ENCODE peak calls at places on chromosomes 3 and 15, in four cellular contexts. One of them, this sample, is unnamed. For H3K27me3, the result is how much of the 10 kb centered on the place peaks cover.

GRCh38 chr15:92810418-92811138 is 89.5 kb upstream of the CHD2 start:
- DNase-seq in SK-N-SH: no peak
- DNase-seq in GM23338: peak
- DNase-seq in MM.1S: peak
- DNase-seq in this sample: peak

GRCh38 chr15:70566047-70566835 is 197.1 kb downstream of the UACA start:
- DNase-seq in MM.1S: no peak
- DNase-seq in GM23338: peak
- DNase-seq in SK-N-SH: no peak
- DNase-seq in this sample: no peak

GRCh38 chr3:107506458-107506857 is 16.3 kb upstream of the BBX start:
- DNase-seq in SK-N-SH: no peak
- DNase-seq in GM23338: no peak
- DNase-seq in MM.1S: no peak
- DNase-seq in this sample: no peak

GRCh38 chr3:56397798-56398197 is 70.5 kb downstream of the ERC2 start:
- DNase-seq in GM23338: peak
- DNase-seq in MM.1S: no peak
- DNase-seq in SK-N-SH: no peak
- DNase-seq in this sample: no peak

GRCh38 chr15:40878785-40879184 is 4.8 kb upstream of the RHOV start:
- DNase-seq in GM23338: no peak
- DNase-seq in MM.1S: peak
- DNase-seq in SK-N-SH: no peak
- DNase-seq in this sample: peak

GRCh38 chr3:94401466-94401865 is 338.6 kb downstream of the NSUN3 start:
- DNase-seq in GM23338: no peak
- DNase-seq in SK-N-SH: no peak
- DNase-seq in MM.1S: no peak
- DNase-seq in this sample: no peak

GRCh38 chr3:62332771-62333381 is 40.5 kb downstream of the FEZF2 start:
- DNase-seq in SK-N-SH: peak
- DNase-seq in MM.1S: peak
- DNase-seq in GM23338: peak
- DNase-seq in this sample: peak

GRCh38 chr3:39936848-39937247 is 127.4 kb downstream of the MYRIP start:
- DNase-seq in SK-N-SH: no peak
- DNase-seq in MM.1S: no peak
- DNase-seq in GM23338: no peak
- DNase-seq in this sample: no peak

GRCh38 chr3:64016941-64017620 is 6.2 kb downstream of the PSMD6 start:
- DNase-seq in SK-N-SH: no peak
- DNase-seq in MM.1S: no peak
- DNase-seq in GM23338: no peak
- DNase-seq in this sample: no peak

GRCh38 chr3:196995646-196996355 is 27.2 kb upstream of the PIGZ start:
- DNase-seq in MM.1S: no peak
- DNase-seq in SK-N-SH: no peak
- DNase-seq in GM23338: no peak
- DNase-seq in this sample: no peak

GRCh38 chr3:180594631-180595348 is 7.2 kb upstream of the TTC14 start:
- DNase-seq in GM23338: peak
- DNase-seq in MM.1S: peak
- DNase-seq in SK-N-SH: peak
- DNase-seq in this sample: peak

GRCh38 chr3:116165190-116165589 is 280.1 kb downstream of the LSAMP start:
- DNase-seq in SK-N-SH: no peak
- DNase-seq in MM.1S: no peak
- DNase-seq in GM23338: no peak
- DNase-seq in this sample: no peak

GRCh38 chr3:130894873-130895330 is 1.0 kb downstream of the ATP2C1 start:
- DNase-seq in GM23338: peak
- DNase-seq in SK-N-SH: no peak
- DNase-seq in MM.1S: no peak
- DNase-seq in this sample: no peak

GRCh38 chr3:179146911-179147570 is 1.1 kb upstream of the PIK3CA start:
- DNase-seq in SK-N-SH: peak
- DNase-seq in GM23338: peak
- DNase-seq in MM.1S: peak
- DNase-seq in this sample: peak

GRCh38 chr3:167716920-167717319 is 17.8 kb downstream of the PDCD10 start:
- DNase-seq in SK-N-SH: no peak
- DNase-seq in MM.1S: no peak
- DNase-seq in GM23338: no peak
- DNase-seq in this sample: no peak

GRCh38 chr3:106821801-106822200 is 555.4 kb upstream of the CCDC54 start:
- DNase-seq in GM23338: no peak
- DNase-seq in SK-N-SH: no peak
- DNase-seq in MM.1S: no peak
- DNase-seq in this sample: no peak

GRCh38 chr3:136818851-136819783 is at the start of gene SLC35G2:
- DNase-seq in GM23338: peak
- DNase-seq in MM.1S: no peak
- DNase-seq in SK-N-SH: peak
- DNase-seq in this sample: peak

GRCh38 chr3:24519368-24520100 is 24.9 kb upstream of the THRB start:
- DNase-seq in MM.1S: no peak
- DNase-seq in GM23338: peak
- DNase-seq in SK-N-SH: no peak
- DNase-seq in this sample: no peak

GRCh38 chr3:15754047-15754446 is 43.7 kb downstream of the ANKRD28 start:
- DNase-seq in MM.1S: no peak
- DNase-seq in SK-N-SH: no peak
- DNase-seq in GM23338: no peak
- DNase-seq in this sample: peak

GRCh38 chr15:78204351-78205309 is 29.7 kb downstream of the ACSBG1 start:
- DNase-seq in SK-N-SH: no peak
- DNase-seq in GM23338: no peak
- DNase-seq in MM.1S: no peak
- DNase-seq in this sample: no peak

GRCh38 chr3:117955196-117955595 is 1079.5 kb downstream of the IGSF11 start:
- DNase-seq in GM23338: no peak
- DNase-seq in MM.1S: no peak
- DNase-seq in SK-N-SH: no peak
- DNase-seq in this sample: no peak

GRCh38 chr3:38170722-38171121 is 5.4 kb downstream of the OXSR1 start:
- DNase-seq in SK-N-SH: no peak
- DNase-seq in MM.1S: no peak
- DNase-seq in GM23338: no peak
- DNase-seq in this sample: no peak

GRCh38 chr3:186917660-186918312 is 12.5 kb upstream of the ST6GAL1 start:
- DNase-seq in GM23338: no peak
- DNase-seq in SK-N-SH: no peak
- DNase-seq in MM.1S: no peak
- DNase-seq in this sample: no peak

GRCh38 chr3:58049143-58049785 is 41.0 kb downstream of the FLNB start:
- DNase-seq in MM.1S: no peak
- DNase-seq in GM23338: peak
- DNase-seq in SK-N-SH: no peak
- DNase-seq in this sample: peak

GRCh38 chr3:70774641-70775040 is 462.2 kb upstream of the MDFIC2 start:
- DNase-seq in SK-N-SH: no peak
- DNase-seq in MM.1S: no peak
- DNase-seq in GM23338: no peak
- DNase-seq in this sample: no peak

GRCh38 chr3:14152233-14152962 is 26.0 kb downstream of the XPC start:
- DNase-seq in MM.1S: peak
- DNase-seq in GM23338: peak
- DNase-seq in SK-N-SH: no peak
- DNase-seq in this sample: peak

GRCh38 chr15:39624806-39625205 is 43.9 kb downstream of the THBS1 start:
- DNase-seq in SK-N-SH: no peak
- DNase-seq in GM23338: no peak
- DNase-seq in MM.1S: peak
- DNase-seq in this sample: peak

GRCh38 chr15:41507820-41508290 is 5.8 kb downstream of the LTK start:
- DNase-seq in GM23338: no peak
- DNase-seq in MM.1S: no peak
- DNase-seq in SK-N-SH: no peak
- DNase-seq in this sample: peak

GRCh38 chr15:75359537-75360250 is 8.7 kb downstream of the MAN2C1 start:
- DNase-seq in SK-N-SH: no peak
- DNase-seq in GM23338: no peak
- DNase-seq in MM.1S: no peak
- DNase-seq in this sample: no peak

GRCh38 chr15:31975446-31976229 is 54.7 kb upstream of the CHRNA7 start:
- DNase-seq in MM.1S: no peak
- DNase-seq in GM23338: peak
- DNase-seq in SK-N-SH: peak
- DNase-seq in this sample: peak

GRCh38 chr3:11306815-11307589 is 34.8 kb downstream of the ATG7 start:
- DNase-seq in SK-N-SH: no peak
- DNase-seq in GM23338: no peak
- DNase-seq in MM.1S: peak
- DNase-seq in this sample: no peak

GRCh38 chr3:118501152-118501551 is 533.5 kb downstream of the IGSF11 start:
- DNase-seq in GM23338: peak
- DNase-seq in MM.1S: no peak
- DNase-seq in SK-N-SH: peak
- DNase-seq in this sample: peak

GRCh38 chr3:165669967-165670366 is 167.3 kb downstream of the BCHE start:
- DNase-seq in MM.1S: no peak
- DNase-seq in SK-N-SH: no peak
- DNase-seq in GM23338: no peak
- DNase-seq in this sample: no peak

GRCh38 chr15:38299216-38299615 is 46.6 kb downstream of the SPRED1 start:
- DNase-seq in GM23338: no peak
- DNase-seq in MM.1S: no peak
- DNase-seq in SK-N-SH: no peak
- DNase-seq in this sample: no peak

GRCh38 chr15:96274698-96275097 is 55.8 kb upstream of the NR2F2 start:
- DNase-seq in MM.1S: no peak
- DNase-seq in SK-N-SH: no peak
- DNase-seq in GM23338: no peak
- DNase-seq in this sample: peak

GRCh38 chr3:55147406-55147805 is 219.5 kb upstream of the LRTM1 start:
- DNase-seq in MM.1S: no peak
- DNase-seq in SK-N-SH: no peak
- DNase-seq in GM23338: peak
- DNase-seq in this sample: no peak
- H3K4me2 ChIP-seq in MM.1S: no peak
- H3K4me2 ChIP-seq in SK-N-SH: peak
- H3K4me2 ChIP-seq in GM23338: no peak
- H3K4me2 ChIP-seq in this sample: no peak

DNA sequence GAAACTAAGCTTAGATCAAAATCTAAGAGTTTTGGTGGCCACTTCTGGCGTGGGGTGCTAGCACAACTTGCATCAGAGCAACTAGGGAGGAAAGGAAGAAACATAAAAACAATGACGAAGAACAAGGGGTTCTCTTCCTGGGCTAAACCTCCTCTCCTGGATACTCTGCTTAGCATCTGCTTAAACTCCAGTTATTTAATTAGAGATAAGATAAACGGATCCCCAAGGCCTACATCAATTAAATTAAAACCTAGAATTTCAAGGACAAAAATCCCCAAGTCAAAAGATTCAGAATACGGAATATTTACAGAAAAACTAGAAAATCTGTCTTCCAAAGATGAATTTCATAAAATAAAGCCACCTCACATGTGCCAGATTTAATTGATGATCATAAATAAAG is 281.9 kb downstream of the SHOX2 start:
- DNase-seq in SK-N-SH: peak
- DNase-seq in MM.1S: no peak
- DNase-seq in GM23338: no peak
- DNase-seq in this sample: no peak
- H3K27me3 ChIP-seq in SK-N-SH: under half
- H3K27me3 ChIP-seq in MM.1S: under half
- H3K27me3 ChIP-seq in GM23338: under half
- H3K27me3 ChIP-seq in this sample: under half

GRCh38 chr15:63842626-63843025 is 8.9 kb upstream of the HERC1 start:
- DNase-seq in MM.1S: no peak
- DNase-seq in GM23338: no peak
- DNase-seq in SK-N-SH: no peak
- DNase-seq in this sample: no peak
- TF ChIP-seq EZH2phosphoT487 in MM.1S: no peak
- TF ChIP-seq EZH2phosphoT487 in GM23338: no peak
- TF ChIP-seq EZH2phosphoT487 in SK-N-SH: no peak
- TF ChIP-seq EZH2phosphoT487 in this sample: no peak

GRCh38 chr3:59515936-59516335 is 466.1 kb upstream of the CFAP20DC start:
- DNase-seq in SK-N-SH: no peak
- DNase-seq in MM.1S: no peak
- DNase-seq in GM23338: no peak
- DNase-seq in this sample: no peak
- H3K4me2 ChIP-seq in SK-N-SH: no peak
- H3K4me2 ChIP-seq in MM.1S: no peak
- H3K4me2 ChIP-seq in GM23338: no peak
- H3K4me2 ChIP-seq in this sample: no peak

DNA sequence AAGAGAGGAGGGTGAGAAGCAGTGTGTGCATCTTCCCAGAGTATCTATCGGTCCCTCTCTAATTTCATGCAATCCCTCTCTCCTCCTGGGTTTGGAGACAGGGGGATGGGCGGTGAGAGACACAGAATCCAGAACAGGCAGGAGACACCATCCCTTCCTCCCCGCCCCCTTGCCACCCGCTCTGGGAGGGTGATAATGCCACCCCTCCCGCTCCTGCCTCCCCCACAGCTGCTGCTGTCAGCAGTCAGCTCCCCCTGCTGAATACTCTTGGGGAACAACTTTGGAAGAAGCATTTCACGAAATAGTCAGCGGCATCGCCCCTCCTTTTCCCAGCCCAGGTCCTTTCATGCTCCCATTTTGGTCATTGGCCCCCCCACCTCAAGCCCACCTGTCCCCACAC is 34.0 kb downstream of the SEMA5B start:
- DNase-seq in MM.1S: no peak
- DNase-seq in SK-N-SH: peak
- DNase-seq in GM23338: no peak
- DNase-seq in this sample: no peak
- H3K27me3 ChIP-seq in MM.1S: under half
- H3K27me3 ChIP-seq in SK-N-SH: under half
- H3K27me3 ChIP-seq in GM23338: under half
- H3K27me3 ChIP-seq in this sample: half or more

GRCh38 chr15:65086680-65087111 is 10.2 kb downstream of the KBTBD13 start:
- DNase-seq in SK-N-SH: peak
- DNase-seq in GM23338: peak
- DNase-seq in MM.1S: no peak
- DNase-seq in this sample: no peak
- TF ChIP-seq EZH2phosphoT487 in SK-N-SH: no peak
- TF ChIP-seq EZH2phosphoT487 in GM23338: no peak
- TF ChIP-seq EZH2phosphoT487 in MM.1S: no peak
- TF ChIP-seq EZH2phosphoT487 in this sample: no peak

GRCh38 chr3:99872633-99873254 is 55.1 kb downstream of the CMSS1 start:
- DNase-seq in SK-N-SH: no peak
- DNase-seq in MM.1S: no peak
- DNase-seq in GM23338: no peak
- DNase-seq in this sample: no peak
- H3K4me2 ChIP-seq in SK-N-SH: peak
- H3K4me2 ChIP-seq in MM.1S: no peak
- H3K4me2 ChIP-seq in GM23338: no peak
- H3K4me2 ChIP-seq in this sample: no peak

This sample was measured in PC-3.